ENCODE peak calls at places on chromosomes 4 and X, in six cellular contexts. C, P, H, D, V and S are unnamed samples. For H3K4me1, the result is how much of the 10 kb centered on the place peaks cover.

GRCh38 chrX:102746134-102746584 is 25.6 kb downstream of the GPRASP3 start:
- DNase-seq in D (peak), C (peak), H (peak), V (peak), P (peak), S (peak)

GRCh38 chrX:150569155-150569477 is 695 bp downstream of the MTM1 start:
- DNase-seq in D (peak), C (no peak), P (peak), H (no peak), V (peak), S (peak)

GRCh38 chrX:118872102-118872566 is 48.5 kb downstream of the ZCCHC12 start:
- DNase-seq in P (peak), C (no peak), H (peak), D (no peak), V (no peak), S (no peak)

GRCh38 chr4:71833175-71833900 is 49.5 kb upstream of the GC start:
- DNase-seq in C (no peak), H (no peak), D (peak), V (no peak), P (peak), S (peak)

GRCh38 chr4:140252144-140252741 is 98.3 kb upstream of the MAML3 start:
- DNase-seq in V (no peak), C (peak), D (peak), H (peak), P (peak), S (peak)

GRCh38 chr4:78758105-78758504 is 18.0 kb upstream of the BMP2K start:
- DNase-seq in D (no peak), C (no peak), H (no peak), V (no peak), P (peak), S (no peak)

GRCh38 chr4:121072080-121072835 is at the start of gene NDNF:
- DNase-seq in V (peak), P (peak), C (peak), D (peak), H (peak), S (peak)

GRCh38 chrX:7205037-7205577 is 57.2 kb upstream of the PUDP start:
- DNase-seq in C (no peak), P (no peak), D (no peak), V (no peak), H (no peak), S (no peak)

GRCh38 chr4:189202869-189203271 is 737.8 kb upstream of the FRG1 start:
- DNase-seq in D (no peak), C (peak), P (no peak), V (no peak), H (no peak), S (no peak)

GRCh38 chr4:182380701-182381295 is 137.6 kb downstream of the TENM3 start:
- DNase-seq in D (no peak), C (no peak), H (no peak), P (no peak), V (no peak), S (no peak)

GRCh38 chr4:57249083-57249482 is 138.9 kb upstream of the IGFBP7 start:
- DNase-seq in D (no peak), H (no peak), P (no peak), C (no peak), V (no peak), S (no peak)

GRCh38 chr4:177583000-177583399 is 140.8 kb upstream of the AGA start:
- DNase-seq in D (no peak), C (no peak), V (no peak), P (no peak), H (no peak), S (no peak)

GRCh38 chr4:139242511-139243051 is 37.4 kb downstream of the MGARP start:
- DNase-seq in H (no peak), C (no peak), P (no peak), V (no peak), D (no peak), S (no peak)

GRCh38 chrX:155148724-155149537 is 67.3 kb upstream of the VBP1 start:
- DNase-seq in H (peak), C (peak), V (peak), P (peak), D (no peak), S (no peak)

GRCh38 chr4:6591305-6591704 is 16.3 kb downstream of the MAN2B2 start:
- DNase-seq in D (no peak), H (no peak), V (no peak), P (no peak), C (no peak), S (no peak)

GRCh38 chr4:87620491-87620890 is 12.2 kb downstream of the DSPP start:
- DNase-seq in H (no peak), P (no peak), D (no peak), V (no peak), C (no peak), S (no peak)

GRCh38 chr4:13837228-13837627 is 209.7 kb upstream of the BOD1L1 start:
- DNase-seq in P (no peak), V (no peak), D (no peak), H (no peak), C (no peak), S (no peak)

GRCh38 chrX:11146411-11146810 is 35.3 kb downstream of the HCCS start:
- DNase-seq in P (no peak), V (no peak), H (no peak), C (no peak), D (no peak), S (no peak)

GRCh38 chrX:136781180-136781797 is 557 bp upstream of the ARHGEF6 start:
- DNase-seq in H (no peak), P (no peak), D (no peak), V (no peak), C (no peak), S (no peak)

GRCh38 chr4:40992472-40993298 is 221.7 kb downstream of the APBB2 start:
- DNase-seq in H (no peak), V (no peak), P (no peak), C (no peak), D (no peak), S (no peak)

GRCh38 chrX:13685126-13685763 is 3.7 kb upstream of the RAB9A start:
- DNase-seq in P (no peak), H (no peak), V (no peak), D (no peak), C (no peak), S (no peak)

GRCh38 chr4:7649741-7650531 is 215.2 kb upstream of the PSAPL1 start:
- DNase-seq in D (peak), V (peak), C (no peak), H (peak), P (peak), S (peak)

GRCh38 chrX:39613508-39613921 is 484.2 kb downstream of the BCOR start:
- DNase-seq in V (no peak), C (peak), H (no peak), P (peak), D (no peak), S (peak)

GRCh38 chr4:2408401-2408958 is 10.0 kb downstream of the ZFYVE28 start:
- DNase-seq in C (peak), V (no peak), D (peak), H (no peak), P (peak), S (no peak)

GRCh38 chr4:37431417-37431743 is 186.8 kb downstream of the NWD2 start:
- DNase-seq in C (no peak), H (no peak), D (no peak), P (no peak), V (no peak), S (no peak)

GRCh38 chr4:5863461-5864113 is 29.3 kb downstream of the CRMP1 start:
- DNase-seq in H (no peak), P (no peak), D (no peak), V (no peak), C (peak), S (no peak)

DNA sequence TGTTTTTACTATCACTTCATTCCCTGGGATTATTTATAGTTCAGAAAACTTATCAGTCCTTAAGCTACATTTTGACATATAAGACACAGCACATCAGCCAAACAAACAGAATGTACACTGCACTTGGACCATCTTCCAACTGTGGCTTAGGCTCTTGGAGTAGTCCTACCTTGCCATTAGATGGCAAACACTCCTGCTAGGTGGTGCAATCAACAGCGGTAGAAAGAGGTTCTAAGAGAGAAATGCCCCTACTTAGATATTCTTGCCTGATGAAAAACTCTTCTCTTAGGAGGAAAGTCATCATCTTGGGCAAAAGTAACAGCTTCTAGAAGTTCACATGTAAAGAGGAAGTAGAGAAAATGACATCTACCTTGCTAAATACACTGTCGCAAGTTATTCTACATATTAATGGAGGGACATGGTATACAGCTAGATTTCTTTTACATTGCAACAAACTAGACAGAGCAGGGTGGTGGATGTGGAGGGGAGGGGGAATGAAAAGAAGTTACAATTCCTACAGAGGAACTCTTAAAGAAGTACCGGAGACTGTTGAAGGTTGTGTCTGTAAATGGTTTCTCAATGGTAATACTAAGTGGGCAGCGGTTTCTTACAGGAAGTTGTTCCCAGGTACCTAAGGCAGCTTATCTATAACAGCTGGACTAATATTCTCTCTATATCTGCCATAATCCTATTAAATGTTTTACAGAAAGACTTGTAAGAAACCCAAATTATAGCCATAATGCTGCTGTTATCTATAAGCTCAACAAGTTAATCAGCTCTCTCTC is 8.1 kb upstream of the STPG2 start:
- DNase-seq in P (no peak), V (no peak), C (no peak), D (no peak), H (no peak), S (no peak)
- TF ChIP-seq CTCF in P (no peak), V (no peak), C (no peak), D (no peak), H (no peak), S (no peak)

GRCh38 chr4:156971623-156972369 is at the start of gene PDGFC:
- DNase-seq in D (peak), P (peak), C (peak), H (peak), V (peak), S (peak)

GRCh38 chr4:156969136-156969535 is 2.5 kb downstream of the PDGFC start:
- DNase-seq in C (no peak), P (no peak), D (no peak), V (no peak), H (no peak), S (no peak)

GRCh38 chr4:156970501-156971167 is 965 bp downstream of the PDGFC start:
- DNase-seq in H (peak), D (peak), V (no peak), C (peak), P (peak), S (peak)

GRCh38 chr4:156971168-156971601 is 414 bp downstream of the PDGFC start:
- DNase-seq in V (no peak), H (peak), C (peak), P (peak), D (peak), S (peak)

DNA sequence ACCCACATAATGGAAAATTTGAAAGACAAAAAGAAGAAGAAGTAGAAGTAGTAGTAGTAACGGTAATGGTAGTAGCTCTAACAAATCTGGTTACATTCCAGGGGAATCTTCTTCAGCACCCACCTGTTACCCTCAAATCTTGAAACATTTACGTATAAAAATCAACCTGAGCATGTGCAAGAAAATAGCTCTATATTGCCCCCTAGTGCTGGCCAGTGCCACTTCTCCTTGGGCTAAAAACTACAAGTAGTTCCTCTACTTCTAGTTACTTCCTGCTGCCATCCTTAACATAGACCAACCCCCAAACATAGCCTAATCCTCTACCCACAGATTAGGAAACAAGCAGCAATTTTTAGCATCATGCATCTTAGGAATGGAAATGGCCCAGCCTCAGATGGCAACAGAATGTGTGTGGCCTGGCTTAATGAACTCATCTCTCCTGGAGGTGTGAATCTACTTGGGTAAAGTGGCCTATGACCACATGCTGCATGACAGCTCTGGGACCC is 3.1 kb downstream of the PDGFC start:
- DNase-seq in D (no peak), C (peak), P (peak), H (peak), V (no peak), S (peak)
- H3K4me3 ChIP-seq in D (peak), C (no peak), P (no peak), H (no peak), V (no peak), S (peak)

DNA sequence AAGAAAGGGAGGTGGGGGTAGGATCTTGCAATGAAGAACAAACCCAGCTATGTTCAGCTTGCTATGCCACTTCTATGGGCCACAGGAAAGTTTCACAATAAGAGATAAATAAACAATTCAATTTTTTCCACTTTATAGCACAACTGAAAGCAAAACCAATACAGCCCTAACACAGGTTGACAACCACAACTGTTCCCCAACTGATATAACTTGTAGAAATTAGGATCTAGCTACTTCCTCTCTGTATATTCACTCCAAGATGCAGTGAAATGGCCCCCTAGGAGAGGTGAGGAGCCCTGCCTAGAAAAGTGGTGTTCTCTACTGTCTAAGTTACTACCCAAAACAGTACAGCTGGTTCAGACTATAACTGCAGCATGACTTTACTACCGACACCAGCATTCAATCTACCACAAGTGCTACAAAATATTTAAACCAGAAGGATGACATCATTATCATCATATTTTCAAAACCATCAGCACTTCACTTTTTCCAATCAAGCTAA is 77.0 kb downstream of the FBXW7 start:
- DNase-seq in C (no peak), D (no peak), H (no peak), P (no peak), V (no peak), S (no peak)
- H3K4me1 ChIP-seq in C (under half), D (under half), H (under half), P (under half), V (under half), S (under half)

GRCh38 chr4:105719214-105719613 is 10.6 kb downstream of the GSTCD start:
- DNase-seq in P (no peak), C (no peak), V (no peak), H (no peak), D (no peak), S (no peak)
- TF ChIP-seq CTCF in P (no peak), C (no peak), V (no peak), H (no peak), D (no peak), S (no peak)

GRCh38 chrX:68833855-68834331 is 5.1 kb downstream of the EFNB1 start:
- DNase-seq in C (no peak), P (peak), D (no peak), H (no peak), V (no peak), S (no peak)
- H3K4me3 ChIP-seq in C (no peak), P (no peak), D (no peak), H (no peak), V (no peak), S (no peak)